ENCODE peak calls at places on chromosomes 16 and 17, in eight cellular contexts. P is fibroblast of mammary gland, F is hippocampal formation, D is lower leg skin, I is GM23338, J is MCF 10A, A is right atrium auricular region, C is NCI-H345. Z is an unnamed sample.
A peak's percentile ranks its signal among the peaks of the same experiment; 100 is the strongest.

GRCh38 chr16:75364286-75364791 is 69.0 kb downstream of the CFDP1 start:
- DNase-seq in P (no peak), F (no peak), D (no peak), I (no peak), J (no peak), A (no peak), C (no peak), Z (no peak)

GRCh38 chr17:8740486-8740885 is 4.2 kb downstream of the CCDC42 start:
- DNase-seq in P (no peak), F (no peak), D (no peak), I (peak; percentile 70), J (no peak), A (no peak), C (no peak), Z (no peak)

GRCh38 chr17:74305865-74306654 is 20.0 kb upstream of the KIF19 start:
- DNase-seq in P (no peak), F (peak; percentile 29), D (no peak), I (peak; percentile 60), J (peak; percentile 11), A (no peak), C (peak; percentile 39), Z (no peak)

GRCh38 chr17:79601604-79602420 is 9.0 kb downstream of the RBFOX3 start:
- DNase-seq in P (no peak), F (no peak), D (no peak), I (no peak), J (no peak), A (no peak), C (no peak), Z (no peak)

GRCh38 chr16:30984669-30985400 is at the start of gene HSD3B7:
- DNase-seq in P (peak; percentile 74), F (peak; percentile 72), D (peak; percentile 87), I (peak; percentile 95), J (peak; percentile 80), A (peak; percentile 91), C (peak; percentile 89), Z (peak; percentile 91)

GRCh38 chr16:57318240-57318970 is 33.9 kb upstream of the PLLP start:
- DNase-seq in P (no peak), F (no peak), D (no peak), I (peak; percentile 67), J (no peak), A (peak; percentile 43), C (no peak), Z (peak; percentile 72)

GRCh38 chr17:48460055-48460454 is 30.0 kb upstream of the SKAP1 start:
- DNase-seq in P (no peak), F (no peak), D (no peak), I (peak; percentile 24), J (no peak), A (no peak), C (peak; percentile 65), Z (no peak)

GRCh38 chr17:76585649-76586593 is at the start of gene ST6GALNAC2:
- DNase-seq in P (no peak), F (peak; percentile 13), D (no peak), I (peak; percentile 56), J (peak; percentile 72), A (no peak), C (peak; percentile 77), Z (no peak)

GRCh38 chr16:10862432-10862831 is 14.6 kb upstream of the CIITA start:
- DNase-seq in P (peak; percentile 88), F (no peak), D (peak; percentile 63), I (no peak), J (peak; percentile 99), A (peak; percentile 79), C (no peak), Z (no peak)

GRCh38 chr16:85601730-85602401 is 11.3 kb upstream of the GSE1 start:
- DNase-seq in P (no peak), F (no peak), D (no peak), I (no peak), J (no peak), A (no peak), C (no peak), Z (no peak)

GRCh38 chr16:69761983-69762842 is at the start of gene WWP2:
- DNase-seq in P (peak; percentile 40), F (peak; percentile 77), D (peak; percentile 63), I (peak; percentile 91), J (peak; percentile 80), A (no peak), C (peak; percentile 77), Z (peak; percentile 81)

GRCh38 chr16:63217011-63217410 is 1180.8 kb upstream of the CDH8 start:
- DNase-seq in P (no peak), F (no peak), D (no peak), I (no peak), J (no peak), A (no peak), C (no peak), Z (no peak)

GRCh38 chr16:65178151-65178550 is 56.3 kb upstream of the CDH11 start:
- DNase-seq in P (peak; percentile 72), F (no peak), D (no peak), I (no peak), J (no peak), A (no peak), C (no peak), Z (no peak)

GRCh38 chr17:69390735-69391501 is 23.6 kb upstream of the MAP2K6 start:
- DNase-seq in P (no peak), F (no peak), D (no peak), I (no peak), J (no peak), A (no peak), C (no peak), Z (no peak)

GRCh38 chr17:42221886-42222745 is 27.8 kb upstream of the GHDC start:
- DNase-seq in P (peak; percentile 60), F (peak; percentile 3), D (no peak), I (peak; percentile 83), J (peak; percentile 56), A (no peak), C (peak; percentile 2), Z (no peak)

GRCh38 chr16:87654826-87655225 is 52.5 kb downstream of the JPH3 start:
- DNase-seq in P (no peak), F (no peak), D (no peak), I (no peak), J (no peak), A (no peak), C (no peak), Z (no peak)

GRCh38 chr16:15616475-15616874 is 26.5 kb downstream of the MARF1 start:
- DNase-seq in P (no peak), F (no peak), D (no peak), I (no peak), J (no peak), A (no peak), C (no peak), Z (no peak)

GRCh38 chr16:23280483-23280967 is 21.6 kb upstream of the SCNN1B start:
- DNase-seq in P (no peak), F (no peak), D (no peak), I (no peak), J (no peak), A (no peak), C (no peak), Z (no peak)

GRCh38 chr17:39573447-39574298 is 34.0 kb downstream of the NEUROD2 start:
- DNase-seq in P (peak; percentile 60), F (no peak), D (peak; percentile 45), I (peak; percentile 87), J (peak; percentile 61), A (peak; percentile 68), C (peak; percentile 51), Z (no peak)

GRCh38 chr17:75404739-75405364 is 626 bp downstream of the GRB2 start:
- DNase-seq in P (peak; percentile 45), F (peak; percentile 46), D (no peak), I (peak; percentile 57), J (peak; percentile 39), A (no peak), C (peak; percentile 52), Z (peak; percentile 78)

GRCh38 chr17:80063815-80064585 is 27.6 kb downstream of the CCDC40 start:
- DNase-seq in P (peak; percentile 71), F (no peak), D (peak; percentile 39), I (no peak), J (peak; percentile 83), A (peak; percentile 86), C (no peak), Z (no peak)

GRCh38 chr17:18181358-18181757 is 2.3 kb upstream of the ALKBH5 start:
- DNase-seq in P (peak; percentile 90), F (no peak), D (no peak), I (no peak), J (peak; percentile 53), A (no peak), C (no peak), Z (no peak)

GRCh38 chr17:82019905-82020873 is 2.5 kb downstream of the CENPX start:
- DNase-seq in P (peak; percentile 28), F (no peak), D (no peak), I (peak; percentile 89), J (peak; percentile 49), A (no peak), C (peak; percentile 56), Z (no peak)

GRCh38 chr17:74190807-74191206 is 12.7 kb upstream of the RPL38 start:
- DNase-seq in P (peak; percentile 29), F (no peak), D (no peak), I (peak; percentile 69), J (peak; percentile 22), A (no peak), C (no peak), Z (no peak)

GRCh38 chr17:41167561-41167960 is 460 bp downstream of the KRTAP4-3 start:
- DNase-seq in P (no peak), F (no peak), D (no peak), I (no peak), J (no peak), A (no peak), C (no peak), Z (no peak)

GRCh38 chr16:24070851-24071250 is 185.3 kb upstream of the CACNG3 start:
- DNase-seq in P (peak; percentile 8), F (no peak), D (no peak), I (peak; percentile 89), J (peak; percentile 65), A (peak; percentile 28), C (peak; percentile 5), Z (no peak)

GRCh38 chr17:8489841-8490240 is 54.2 kb downstream of the NDEL1 start:
- DNase-seq in P (peak; percentile 61), F (no peak), D (no peak), I (no peak), J (no peak), A (no peak), C (no peak), Z (no peak)

GRCh38 chr17:40095944-40096791 is 4.2 kb downstream of the NR1D1 start:
- DNase-seq in P (peak; percentile 85), F (no peak), D (peak; percentile 86), I (no peak), J (no peak), A (no peak), C (no peak), Z (peak; percentile 76)

GRCh38 chr16:11576427-11577289 is 10.1 kb downstream of the LITAF start:
- DNase-seq in P (no peak), F (no peak), D (no peak), I (no peak), J (peak; percentile 22), A (no peak), C (peak; percentile 19), Z (no peak)

GRCh38 chr17:45149037-45149668 is 878 bp downstream of the HEXIM1 start:
- DNase-seq in P (peak; percentile 77), F (peak; percentile 79), D (peak; percentile 79), I (peak; percentile 93), J (peak; percentile 88), A (peak; percentile 91), C (peak; percentile 78), Z (peak; percentile 93)

GRCh38 chr17:236641-237405 is 55.4 kb upstream of the DOC2B start:
- DNase-seq in P (no peak), F (no peak), D (no peak), I (no peak), J (no peak), A (no peak), C (no peak), Z (no peak)

GRCh38 chr17:535165-535564 is 179.5 kb downstream of the VPS53 start:
- DNase-seq in P (no peak), F (no peak), D (no peak), I (no peak), J (no peak), A (no peak), C (no peak), Z (no peak)

GRCh38 chr16:48276102-48276501 is 28.8 kb upstream of the ABCC11 start:
- DNase-seq in P (peak; percentile 16), F (peak; percentile 4), D (no peak), I (no peak), J (no peak), A (no peak), C (no peak), Z (no peak)

GRCh38 chr17:62109924-62110323 is 44.8 kb upstream of the MED13 start:
- DNase-seq in P (no peak), F (no peak), D (no peak), I (no peak), J (no peak), A (no peak), C (no peak), Z (no peak)